ENCODE peak calls at places on chromosomes 12 and 14, in six cellular contexts. E is amygdala, R is NCI-H1092 treated with DMSO at 0.1 percent for 48 hours, C is anterior cingulate cortex, V is thoracic aorta, M is retina. I is an unnamed sample.

GRCh38 chr12:29732211-29732992 is 51.3 kb downstream of the TMTC1 start:
- DNase-seq in E (no peak), R (no peak), C (no peak), V (no peak), M (no peak), I (no peak)

GRCh38 chr12:33671676-33672075 is 232.1 kb upstream of the SYT10 start:
- DNase-seq in E (no peak), R (no peak), C (no peak), V (no peak), M (no peak), I (no peak)

GRCh38 chr12:39235990-39236767 is 206.7 kb downstream of the KIF21A start:
- DNase-seq in E (no peak), R (no peak), C (no peak), V (no peak), M (no peak), I (no peak)

GRCh38 chr14:67579040-67579439 is 21.0 kb downstream of the PIGH start:
- DNase-seq in E (no peak), R (no peak), C (no peak), V (no peak), M (no peak), I (no peak)

GRCh38 chr12:127083028-127083949 is 1183.7 kb upstream of the TMEM132C start:
- DNase-seq in E (no peak), R (peak; percentile 88), C (no peak), V (no peak), M (peak; percentile 27), I (peak; percentile 83)

GRCh38 chr12:57722716-57723629 is 15.6 kb downstream of the AGAP2 start:
- DNase-seq in E (no peak), R (no peak), C (no peak), V (no peak), M (no peak), I (no peak)

GRCh38 chr12:57452937-57453509 is 2.1 kb upstream of the INHBE start:
- DNase-seq in E (peak; percentile 34), R (peak; percentile 54), C (peak; percentile 58), V (no peak), M (peak; percentile 82), I (peak; percentile 91)

GRCh38 chr14:91396959-91397815 is 20.4 kb downstream of the CCDC88C start:
- DNase-seq in E (no peak), R (peak; percentile 30), C (no peak), V (no peak), M (peak; percentile 28), I (peak; percentile 68)

GRCh38 chr14:99807413-99808132 is 14.4 kb downstream of the EML1 start:
- DNase-seq in E (no peak), R (no peak), C (no peak), V (no peak), M (no peak), I (peak; percentile 48)

GRCh38 chr14:90676859-90677258 is 139.4 kb downstream of the TTC7B start:
- DNase-seq in E (no peak), R (no peak), C (no peak), V (no peak), M (no peak), I (no peak)

GRCh38 chr14:34029921-34030334 is 79.1 kb upstream of the EGLN3 start:
- DNase-seq in E (no peak), R (no peak), C (no peak), V (no peak), M (no peak), I (peak; percentile 48)

GRCh38 chr12:54650409-54650808 is 2.2 kb upstream of the DCD start:
- DNase-seq in E (no peak), R (no peak), C (no peak), V (no peak), M (no peak), I (no peak)

GRCh38 chr14:92459479-92460421 is 53.8 kb upstream of the RIN3 start:
- DNase-seq in E (no peak), R (no peak), C (no peak), V (no peak), M (no peak), I (peak; percentile 49)

GRCh38 chr12:130714591-130715149 is 1.4 kb downstream of the RIMBP2 start:
- DNase-seq in E (no peak), R (peak; percentile 15), C (no peak), V (no peak), M (peak; percentile 73), I (peak; percentile 67)

GRCh38 chr14:93044601-93045000 is 71.1 kb downstream of the ITPK1 start:
- DNase-seq in E (no peak), R (no peak), C (no peak), V (no peak), M (no peak), I (no peak)

GRCh38 chr12:25840678-25841077 is 117.8 kb upstream of the RASSF8 start:
- DNase-seq in E (no peak), R (no peak), C (no peak), V (no peak), M (no peak), I (no peak)

GRCh38 chr14:106691601-106692291 is 1165.4 kb downstream of the TMEM121 start:
- DNase-seq in E (no peak), R (no peak), C (no peak), V (no peak), M (no peak), I (no peak)

GRCh38 chr14:89425931-89426330 is 8.9 kb upstream of the FOXN3 start:
- DNase-seq in E (no peak), R (no peak), C (no peak), V (no peak), M (no peak), I (no peak)

GRCh38 chr12:93002278-93003054 is 73.4 kb upstream of the EEA1 start:
- DNase-seq in E (no peak), R (no peak), C (no peak), V (no peak), M (no peak), I (no peak)

GRCh38 chr14:95274874-95275273 is 44.8 kb downstream of the CLMN start:
- DNase-seq in E (no peak), R (no peak), C (no peak), V (no peak), M (no peak), I (no peak)

GRCh38 chr12:101127521-101128219 is 82.4 kb downstream of the SLC5A8 start:
- DNase-seq in E (no peak), R (no peak), C (no peak), V (no peak), M (no peak), I (peak; percentile 61)

GRCh38 chr14:100440207-100440631 is 117.1 kb downstream of the SLC25A47 start:
- DNase-seq in E (peak; percentile 17), R (peak; percentile 44), C (peak; percentile 73), V (no peak), M (peak; percentile 82), I (peak; percentile 85)

I was measured in left kidney.